ENCODE peak calls at places on chromosomes 4 and X, in four cellular contexts. L, C, M and B are unnamed samples. For H3K27me3, the result is how much of the 10 kb centered on the place peaks cover.

GRCh38 chr4:174437756-174438155 is 84.5 kb downstream of the HPGD start:
- DNase-seq in M (no peak), L (no peak), C (no peak), B (no peak)

GRCh38 chr4:175422331-175422730 is 389.7 kb downstream of the GPM6A start:
- DNase-seq in M (no peak), C (no peak), L (peak), B (peak)

GRCh38 chr4:76714226-76714625 is 183.7 kb downstream of the SOWAHB start:
- DNase-seq in L (no peak), C (no peak), M (no peak), B (no peak)

GRCh38 chrX:47497274-47497673 is 14.3 kb upstream of the ZNF41 start:
- DNase-seq in M (no peak), L (peak), C (peak), B (no peak)

GRCh38 chr4:20603671-20604313 is 96.5 kb upstream of the PACRGL start:
- DNase-seq in C (no peak), L (peak), M (peak), B (peak)

GRCh38 chrX:38206542-38206941 is 14.1 kb downstream of the SRPX start:
- DNase-seq in C (no peak), L (no peak), M (no peak), B (no peak)

GRCh38 chrX:1534321-1535168 is 2.4 kb downstream of the P2RY8 start:
- DNase-seq in C (peak), M (no peak), L (no peak), B (no peak)

GRCh38 chrX:114075073-114075673 is 508.7 kb upstream of the HTR2C start:
- DNase-seq in C (peak), L (no peak), M (no peak), B (no peak)

GRCh38 chr4:165347647-165348569 is 20.4 kb downstream of the MSMO1 start:
- DNase-seq in C (no peak), M (no peak), L (no peak), B (no peak)

GRCh38 chrX:20412871-20413486 is 146.3 kb upstream of the RPS6KA3 start:
- DNase-seq in M (no peak), C (no peak), L (no peak), B (no peak)

GRCh38 chrX:109886122-109886761 is 116.7 kb upstream of the TMEM164 start:
- DNase-seq in M (peak), L (peak), C (peak), B (no peak)

GRCh38 chrX:102832661-102833060 is 104.4 kb upstream of the RAB40AL start:
- DNase-seq in L (peak), M (peak), C (no peak), B (no peak)

GRCh38 chr4:93409035-93409434 is 419.5 kb upstream of the ATOH1 start:
- DNase-seq in L (no peak), M (no peak), C (no peak), B (no peak)

GRCh38 chr4:182177166-182177565 is 66.0 kb upstream of the TENM3 start:
- DNase-seq in M (no peak), C (no peak), L (no peak), B (no peak)

GRCh38 chr4:29467044-29467717 is 1253.0 kb upstream of the PCDH7 start:
- DNase-seq in M (no peak), C (no peak), L (peak), B (no peak)

GRCh38 chr4:26323807-26324206 is 3.0 kb downstream of the RBPJ start:
- DNase-seq in C (no peak), M (no peak), L (peak), B (no peak)

GRCh38 chr4:176404591-176404990 is 84.8 kb downstream of the SPCS3 start:
- DNase-seq in L (peak), M (peak), C (no peak), B (peak)

GRCh38 chr4:42371306-42372063 is 25.8 kb upstream of the SHISA3 start:
- DNase-seq in L (peak), M (peak), C (peak), B (no peak)

GRCh38 chr4:90950385-90950841 is 823.2 kb downstream of the CCSER1 start:
- DNase-seq in C (no peak), M (no peak), L (no peak), B (no peak)

GRCh38 chr4:122423246-122423645 is 33.3 kb downstream of the IL2 start:
- DNase-seq in L (no peak), C (no peak), M (no peak), B (no peak)

GRCh38 chr4:158858410-158859189 is 89.8 kb downstream of the FNIP2 start:
- DNase-seq in L (peak), C (no peak), M (peak), B (no peak)

GRCh38 chr4:153095448-153096204 is 108.6 kb upstream of the TRIM2 start:
- DNase-seq in C (no peak), M (no peak), L (peak), B (no peak)

DNA sequence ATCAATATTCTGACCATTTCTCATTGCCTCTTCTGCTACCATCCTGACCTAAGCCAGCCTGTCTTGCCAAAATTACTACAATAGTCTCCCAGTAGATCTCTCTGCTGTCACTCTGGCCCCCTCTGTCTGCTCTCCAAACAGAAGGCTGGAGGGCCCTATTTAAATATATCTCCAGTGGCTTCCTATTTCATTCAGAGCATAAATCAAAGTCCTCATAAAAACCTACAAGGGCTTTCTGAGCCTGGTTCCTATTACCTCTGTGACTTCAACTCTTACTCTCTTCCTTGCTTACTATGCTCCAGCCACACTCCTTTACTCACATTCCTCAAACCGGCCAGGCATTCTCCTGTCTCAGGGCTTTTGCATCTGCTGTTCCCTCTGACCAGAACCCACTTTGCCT is 19.0 kb downstream of the IGSF1 start:
- DNase-seq in L (no peak), M (no peak), C (no peak), B (no peak)
- H3K27me3 ChIP-seq in L (under half), M (under half), C (under half), B (under half)

GRCh38 chr4:102631616-102632015 is 129.2 kb downstream of the MANBA start:
- DNase-seq in L (no peak), M (no peak), C (no peak), B (no peak)

GRCh38 chr4:102637391-102637790 is 123.4 kb downstream of the MANBA start:
- DNase-seq in C (no peak), L (no peak), M (no peak), B (no peak)

GRCh38 chr4:102629686-102630085 is 128.5 kb downstream of the NFKB1 start:
- DNase-seq in L (no peak), C (no peak), M (no peak), B (no peak)

GRCh38 chr4:102632236-102632635 is 128.5 kb downstream of the MANBA start:
- DNase-seq in C (no peak), L (no peak), M (no peak), B (no peak)

DNA sequence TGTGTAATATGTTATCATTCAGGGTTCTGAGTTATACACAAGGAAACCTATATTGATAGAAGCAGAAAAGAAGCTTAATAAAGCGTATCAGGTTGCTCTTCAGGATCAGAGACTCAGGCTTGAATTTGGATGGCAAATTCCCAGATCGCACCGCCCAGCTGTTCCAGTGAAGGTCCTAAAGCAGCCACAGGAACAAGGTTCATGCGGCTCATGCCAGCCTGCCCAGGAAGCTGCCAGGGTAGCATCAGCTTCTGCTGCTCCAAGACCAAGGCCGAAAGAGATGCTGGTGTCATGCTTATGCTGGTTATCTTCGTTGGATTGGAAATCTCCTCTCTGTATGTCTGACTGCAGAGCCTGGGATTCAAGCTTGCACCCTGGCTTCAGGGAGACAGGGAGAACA is 127.7 kb downstream of the MANBA start:
- DNase-seq in C (no peak), L (no peak), M (no peak), B (no peak)
- H3K4me3 ChIP-seq in C (no peak), L (no peak), M (no peak), B (no peak)

GRCh38 chrX:71181910-71182799 is 37.5 kb downstream of the NLGN3 start:
- DNase-seq in C (peak), M (peak), L (peak), B (peak)

GRCh38 chrX:71184803-71185495 is 38.1 kb upstream of the GJB1 start:
- DNase-seq in L (no peak), M (no peak), C (no peak), B (no peak)

GRCh38 chrX:71183341-71183740 is 38.7 kb downstream of the NLGN3 start:
- DNase-seq in C (no peak), L (no peak), M (no peak), B (no peak)

GRCh38 chrX:71181558-71181909 is 36.9 kb downstream of the NLGN3 start:
- DNase-seq in C (no peak), L (no peak), M (no peak), B (no peak)

GRCh38 chrX:71184092-71184491 is 38.9 kb upstream of the GJB1 start:
- DNase-seq in C (no peak), M (no peak), L (no peak), B (no peak)
- H3K27me3 ChIP-seq in C (under half), M (under half), L (under half), B (under half)

GRCh38 chrX:12947545-12948235 is 27.2 kb upstream of the TMSB4X start:
- DNase-seq in M (no peak), C (no peak), L (no peak), B (no peak)
- H3K4me3 ChIP-seq in M (no peak), C (no peak), L (no peak), B (no peak)

GRCh38 chr4:6938237-6938636 is 28.6 kb downstream of the TBC1D14 start:
- DNase-seq in L (no peak), C (no peak), M (no peak), B (no peak)

GRCh38 chr4:6933691-6934430 is 24.2 kb downstream of the TBC1D14 start:
- DNase-seq in L (no peak), M (no peak), C (no peak), B (no peak)

GRCh38 chr4:6937748-6938147 is 28.1 kb downstream of the TBC1D14 start:
- DNase-seq in M (no peak), C (no peak), L (no peak), B (no peak)

GRCh38 chr4:6937201-6937600 is 27.6 kb downstream of the TBC1D14 start:
- DNase-seq in C (no peak), L (no peak), M (no peak), B (no peak)

DNA sequence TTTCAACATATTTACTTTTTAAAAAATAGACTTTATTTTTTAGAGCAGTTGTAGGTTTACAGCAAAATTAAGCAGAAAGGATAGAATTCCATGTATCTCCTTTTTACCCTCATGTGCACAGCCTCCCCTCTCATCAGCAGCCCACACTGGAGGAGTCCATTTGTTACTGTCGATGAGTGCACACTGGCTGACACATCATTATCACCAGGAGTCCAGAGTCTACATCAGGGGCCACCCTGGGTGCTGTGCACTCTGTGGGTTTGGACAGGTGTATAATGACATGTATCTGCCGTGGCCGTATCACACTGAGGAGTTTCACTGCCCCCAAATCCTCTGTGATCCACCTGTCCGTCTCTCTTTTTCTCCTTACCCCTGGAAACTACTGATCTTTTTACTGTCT is 26.3 kb downstream of the TBC1D14 start:
- DNase-seq in L (no peak), C (no peak), M (no peak), B (no peak)
- H3K27me3 ChIP-seq in L (under half), C (under half), M (under half), B (under half)

GRCh38 chr4:186724048-186724860 is 598 bp upstream of the FAT1 start:
- DNase-seq in L (peak), M (peak), C (no peak), B (no peak)

GRCh38 chr4:186725422-186726149 is 1.9 kb upstream of the FAT1 start:
- DNase-seq in M (peak), L (peak), C (no peak), B (no peak)

GRCh38 chr4:186724861-186725419 is 1.3 kb upstream of the FAT1 start:
- DNase-seq in L (peak), M (peak), C (no peak), B (no peak)

GRCh38 chr4:186722856-186723206 is 825 bp downstream of the FAT1 start:
- DNase-seq in L (no peak), C (no peak), M (no peak), B (no peak)

GRCh38 chr4:186723207-186724047 is at the start of gene FAT1:
- DNase-seq in L (peak), M (peak), C (no peak), B (no peak)
- H3K4me3 ChIP-seq in L (peak), M (peak), C (no peak), B (peak)

DNA sequence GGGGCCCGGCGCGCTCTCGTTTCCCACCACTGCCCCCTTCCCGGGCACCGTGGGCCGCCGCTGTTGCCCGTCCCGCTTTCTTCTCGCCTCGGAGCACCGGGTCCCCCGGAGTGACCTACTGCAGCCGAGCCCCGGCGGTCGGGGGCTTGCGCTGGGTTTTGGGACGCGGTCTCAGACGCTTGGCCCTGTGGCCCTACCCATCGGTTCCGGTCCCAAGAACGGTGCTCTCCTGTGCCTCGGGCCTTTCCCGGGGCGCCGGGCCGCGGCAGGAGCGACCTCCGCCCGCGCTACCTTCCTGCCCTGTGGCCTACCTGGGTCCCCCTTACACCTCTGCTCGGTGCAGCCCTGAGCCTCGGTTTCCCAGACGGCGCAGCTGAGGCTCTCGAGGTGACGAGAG is 21.6 kb upstream of the HMX1 start:
- DNase-seq in M (no peak), L (no peak), C (no peak), B (no peak)
- H3K27me3 ChIP-seq in M (under half), L (under half), C (under half), B (under half)

DNA sequence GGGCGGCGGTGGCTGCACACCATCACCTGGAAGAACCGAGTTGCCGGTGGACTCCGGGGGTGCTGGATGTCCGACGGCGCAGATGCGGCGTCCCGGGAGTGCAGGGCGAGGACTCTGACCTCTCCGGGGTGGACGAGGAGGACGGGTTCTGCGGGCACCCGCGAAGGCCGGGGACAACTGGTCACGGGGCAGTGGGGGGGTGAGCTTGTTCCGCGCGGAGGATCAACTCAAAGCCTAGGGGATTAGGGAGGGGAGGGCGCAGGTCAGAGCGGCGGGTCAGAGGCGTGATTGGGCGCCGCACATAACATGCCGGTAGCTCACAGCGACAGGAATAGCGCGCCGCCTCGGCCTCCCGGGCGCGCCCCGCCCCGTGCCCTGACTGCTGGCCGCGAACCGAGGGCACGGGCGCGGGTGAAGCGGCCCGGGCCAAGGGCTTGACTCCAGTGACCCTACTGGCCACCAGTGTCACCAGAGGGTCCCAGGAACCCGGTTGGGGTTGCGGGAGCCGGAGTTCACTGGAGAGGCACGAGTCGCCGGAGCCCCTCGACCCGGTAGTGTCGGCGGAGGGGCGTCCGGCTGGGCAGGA is at the start of gene KLHL34:
- DNase-seq in L (no peak), M (no peak), C (no peak), B (no peak)
- H3K4me3 ChIP-seq in L (no peak), M (no peak), C (no peak), B (peak)